ENCODE peak calls at places on chromosomes 13 and 19, in five cellular contexts. J, U, T, Q and L are unnamed samples. For H3K4me1, the result is how much of the 10 kb centered on the place peaks cover.

GRCh38 chr13:20684535-20684934 is 19.0 kb upstream of the IL17D start:
- DNase-seq in J (peak), U (no peak), T (no peak), Q (peak), L (no peak)

GRCh38 chr19:46015080-46015960 is 7.5 kb downstream of the PGLYRP1 start:
- DNase-seq in J (peak), U (peak), T (no peak), Q (no peak), L (no peak)

GRCh38 chr13:48749699-48750473 is 96.2 kb downstream of the CYSLTR2 start:
- DNase-seq in J (peak), U (peak), T (peak), Q (peak), L (peak)

GRCh38 chr13:90386090-90386489 is 961.4 kb upstream of the MIR17HG start:
- DNase-seq in J (no peak), U (no peak), T (no peak), Q (no peak), L (no peak)

GRCh38 chr19:51514866-51515481 is 13.4 kb upstream of the SIGLEC12 start:
- DNase-seq in J (peak), U (no peak), T (no peak), Q (peak), L (peak)

GRCh38 chr19:10580979-10581631 is 6.0 kb downstream of the AP1M2 start:
- DNase-seq in J (peak), U (peak), T (peak), Q (peak), L (no peak)

GRCh38 chr19:19261350-19262189 is 11.5 kb downstream of the TM6SF2 start:
- DNase-seq in J (no peak), U (no peak), T (no peak), Q (no peak), L (no peak)

GRCh38 chr19:33438016-33438671 is 64.6 kb downstream of the CEBPG start:
- DNase-seq in J (peak), U (no peak), T (no peak), Q (peak), L (no peak)

GRCh38 chr19:6126335-6126974 is 9.0 kb upstream of the ACSBG2 start:
- DNase-seq in J (peak), U (no peak), T (no peak), Q (peak), L (peak)

GRCh38 chr13:28623782-28624706 is 34.9 kb upstream of the POMP start:
- DNase-seq in J (no peak), U (no peak), T (no peak), Q (peak), L (no peak)

GRCh38 chr19:4369109-4369887 is 25.9 kb downstream of the MPND start:
- DNase-seq in J (peak), U (peak), T (no peak), Q (no peak), L (no peak)

GRCh38 chr19:4370418-4371041 is 27.2 kb downstream of the MPND start:
- DNase-seq in J (no peak), U (no peak), T (no peak), Q (no peak), L (no peak)

GRCh38 chr19:4368128-4368820 is 24.9 kb downstream of the MPND start:
- DNase-seq in J (no peak), U (peak), T (no peak), Q (no peak), L (no peak)

GRCh38 chr19:4371209-4371897 is 28.0 kb downstream of the MPND start:
- DNase-seq in J (no peak), U (no peak), T (no peak), Q (no peak), L (no peak)

GRCh38 chr19:4369888-4370260 is 26.5 kb downstream of the MPND start:
- DNase-seq in J (peak), U (peak), T (no peak), Q (no peak), L (no peak)
- H3K4me1 ChIP-seq in J (under half), U (half or more), T (under half), Q (under half), L (under half)

GRCh38 chr19:16349551-16350171 is 25.0 kb downstream of the KLF2 start:
- DNase-seq in J (no peak), U (no peak), T (no peak), Q (no peak), L (no peak)

GRCh38 chr19:16343156-16343555 is 18.5 kb downstream of the KLF2 start:
- DNase-seq in J (no peak), U (no peak), T (no peak), Q (no peak), L (no peak)

GRCh38 chr19:16347706-16348105 is 23.1 kb downstream of the KLF2 start:
- DNase-seq in J (no peak), U (no peak), T (no peak), Q (no peak), L (no peak)

GRCh38 chr19:16342002-16342715 is 17.5 kb downstream of the KLF2 start:
- DNase-seq in J (no peak), U (peak), T (no peak), Q (peak), L (no peak)

GRCh38 chr19:16345457-16345856 is 20.8 kb downstream of the KLF2 start:
- DNase-seq in J (no peak), U (no peak), T (no peak), Q (no peak), L (no peak)
- H3K4me1 ChIP-seq in J (under half), U (under half), T (under half), Q (under half), L (under half)

DNA sequence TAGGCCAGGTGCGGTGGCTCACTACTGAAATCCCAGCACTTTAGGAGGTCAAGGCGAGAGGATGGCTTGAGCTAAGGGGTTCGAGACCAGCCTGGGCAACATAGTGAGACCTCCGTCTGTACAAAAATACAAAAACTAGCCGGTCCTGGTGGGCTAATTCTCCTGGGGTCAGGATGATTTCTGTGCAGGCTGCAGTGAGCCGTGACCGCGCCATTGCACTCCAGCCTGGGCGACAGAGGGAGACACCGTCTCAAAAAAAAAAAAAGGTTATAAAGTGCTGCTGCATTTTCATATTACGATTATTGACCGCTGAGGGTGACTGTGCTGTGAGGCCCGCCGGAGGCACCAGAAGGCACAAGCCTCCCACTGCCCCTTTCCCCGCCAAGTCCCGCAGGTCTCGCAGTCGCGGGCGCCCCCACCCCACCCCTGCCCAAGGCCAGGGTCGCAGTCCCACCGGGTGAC is 477 bp upstream of the PLEKHF1 start:
- DNase-seq in J (no peak), U (no peak), T (no peak), Q (no peak), L (no peak)
- H3K4me1 ChIP-seq in J (under half), U (under half), T (half or more), Q (half or more), L (under half)

DNA sequence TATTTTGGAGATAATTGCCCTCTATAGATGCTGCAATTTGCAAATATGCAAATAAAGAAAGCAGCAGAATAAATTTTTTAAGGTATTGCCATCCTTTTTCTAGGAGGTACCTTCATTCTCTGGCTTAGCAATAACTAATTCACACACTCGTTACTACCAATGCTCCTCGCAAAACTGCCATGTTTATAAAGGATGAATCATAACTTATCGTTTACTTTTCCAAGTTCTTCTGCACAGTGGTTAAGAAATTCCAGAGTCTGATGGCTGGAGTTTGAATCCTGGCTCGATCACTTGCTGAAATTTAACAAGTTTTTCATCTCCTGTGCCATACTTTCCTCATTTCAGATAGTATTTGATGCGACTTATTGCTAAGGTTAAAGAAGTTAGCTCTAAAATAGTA is 708.6 kb upstream of the KLHL1 start:
- DNase-seq in J (no peak), U (no peak), T (no peak), Q (peak), L (no peak)
- H3K4me1 ChIP-seq in J (under half), U (under half), T (under half), Q (under half), L (under half)

GRCh38 chr13:73138967-73139491 is 80.2 kb downstream of the KLF5 start:
- DNase-seq in J (peak), U (no peak), T (no peak), Q (no peak), L (no peak)
- H3K4me1 ChIP-seq in J (under half), U (under half), T (under half), Q (under half), L (under half)

DNA sequence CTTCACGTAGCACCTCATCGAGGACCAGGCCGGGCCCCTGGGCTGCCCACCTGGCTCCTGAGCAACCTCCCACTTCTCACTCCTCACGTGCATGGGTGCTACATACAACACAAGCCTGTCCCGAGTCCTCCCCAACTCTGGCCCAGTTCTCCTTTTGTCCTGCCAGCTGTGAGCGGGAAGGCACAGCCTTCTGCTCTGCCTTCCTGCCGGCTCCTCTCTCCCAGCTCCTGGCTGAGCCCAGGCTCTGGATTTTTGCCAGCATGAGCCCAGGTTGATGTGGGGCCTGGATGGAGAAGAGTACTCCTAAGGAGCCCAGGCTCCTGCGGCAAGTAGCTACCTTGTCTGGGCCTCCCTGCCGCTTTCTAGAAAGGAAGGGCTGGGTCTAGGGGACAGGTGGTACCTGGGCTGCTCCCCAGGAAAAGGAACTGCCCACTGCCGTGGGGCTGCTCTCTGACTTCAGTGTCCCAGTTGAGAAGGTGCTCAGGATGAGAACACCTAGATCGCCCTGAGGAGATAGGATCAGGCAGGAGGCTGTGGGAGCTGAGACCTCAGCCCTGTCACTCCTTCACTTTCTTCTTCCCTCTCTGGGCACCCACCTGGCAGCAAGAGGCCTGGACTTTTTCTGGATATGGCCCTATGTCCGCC is 23.6 kb downstream of the LYL1 start:
- DNase-seq in J (peak), U (no peak), T (no peak), Q (no peak), L (no peak)
- H3K4me1 ChIP-seq in J (under half), U (under half), T (under half), Q (under half), L (under half)

DNA sequence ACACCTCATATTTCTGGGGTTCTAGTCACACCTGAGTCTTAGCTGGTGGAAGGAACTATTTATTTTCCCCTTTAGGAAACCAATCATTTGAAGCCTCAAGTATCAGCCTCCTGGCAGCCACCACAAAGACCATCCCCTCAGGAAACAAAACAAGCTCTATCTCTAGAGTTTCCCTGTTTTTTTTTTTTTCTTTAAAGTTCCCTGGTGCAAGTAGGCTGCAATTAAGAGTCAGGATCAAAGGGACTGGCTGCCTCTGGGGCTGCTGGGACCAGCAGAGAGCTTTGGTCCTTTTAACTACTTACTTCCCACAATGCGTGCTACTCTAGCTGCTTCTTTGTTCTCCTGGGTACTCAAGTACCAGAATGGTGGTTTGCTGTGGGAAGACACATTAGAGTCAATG is 11.4 kb downstream of the MBNL2 start:
- DNase-seq in J (no peak), U (no peak), T (no peak), Q (no peak), L (no peak)
- H3K4me1 ChIP-seq in J (under half), U (under half), T (under half), Q (under half), L (under half)